ENCODE peak calls at places on chromosomes 4 and X, in eight cellular contexts. M is HCT116, K is K562, U is SK-N-SH, T is HL-60, J is GM23338, B is GM12878, I is HepG2. L is an unnamed sample.
A peak's percentile ranks its signal among the peaks of the same experiment; 100 is the strongest.

GRCh38 chr4:78477276-78477675 is 74.3 kb upstream of the ANXA3 start:
- DNase-seq in J (no peak), U (no peak), M (no peak), K (no peak), T (no peak), I (no peak), B (no peak), L (no peak)

GRCh38 chr4:156971168-156971601 is 414 bp downstream of the PDGFC start:
- DNase-seq in K (no peak), I (no peak), T (no peak), M (no peak), J (peak; percentile 47), B (no peak), U (peak; percentile 64), L (no peak)

GRCh38 chr4:52579602-52580272 is 79.4 kb downstream of the USP46 start:
- DNase-seq in U (no peak), I (no peak), T (no peak), K (no peak), B (no peak), J (no peak), M (no peak), L (no peak)

GRCh38 chr4:5996641-5997040 is 21.6 kb downstream of the C4orf50 start:
- DNase-seq in I (no peak), B (no peak), U (no peak), K (no peak), M (no peak), J (no peak), T (no peak), L (no peak)

GRCh38 chrX:145817299-145817665 is 347 bp upstream of the SLITRK2 start:
- DNase-seq in T (no peak), B (no peak), J (no peak), I (no peak), M (no peak), U (no peak), K (no peak), L (no peak)

GRCh38 chrX:48745222-48745621 is 16.3 kb upstream of the GLOD5 start:
- DNase-seq in T (no peak), J (no peak), K (no peak), U (no peak), M (no peak), I (no peak), B (no peak), L (no peak)

GRCh38 chrX:77771601-77772000 is 14.4 kb downstream of the ATRX start:
- DNase-seq in M (no peak), T (no peak), J (no peak), U (no peak), B (no peak), K (no peak), I (no peak), L (no peak)

GRCh38 chr4:73904491-73904890 is 35.3 kb downstream of the CXCL1 start:
- DNase-seq in T (no peak), M (no peak), J (no peak), I (no peak), B (no peak), K (peak; percentile 15), U (no peak), L (no peak)

GRCh38 chr4:54661686-54662085 is 3.9 kb downstream of the KIT start:
- DNase-seq in J (no peak), K (no peak), I (no peak), T (no peak), U (no peak), B (no peak), M (no peak), L (no peak)

GRCh38 chrX:140733766-140734342 is 24.3 kb downstream of the LINC00632 start:
- DNase-seq in K (peak; percentile 52), B (no peak), M (no peak), T (peak; percentile 34), J (peak; percentile 46), U (peak; percentile 46), I (peak; percentile 5), L (peak; percentile 55)

GRCh38 chrX:36898301-36898700 is 109.9 kb upstream of the FAM47C start:
- DNase-seq in I (peak; percentile 0), M (no peak), K (no peak), T (no peak), U (peak; percentile 3), J (peak; percentile 32), B (no peak), L (no peak)

GRCh38 chr4:8383016-8383415 is 57.5 kb downstream of the ACOX3 start:
- DNase-seq in U (no peak), M (no peak), I (no peak), K (no peak), B (no peak), J (no peak), T (no peak), L (no peak)

GRCh38 chrX:30039768-30040167 is 175.6 kb upstream of the MAGEB2 start:
- DNase-seq in M (no peak), B (no peak), U (no peak), J (no peak), I (no peak), K (no peak), T (no peak), L (no peak)

GRCh38 chr4:153114771-153115321 is 89.4 kb upstream of the TRIM2 start:
- DNase-seq in M (peak; percentile 69), J (no peak), T (no peak), B (no peak), I (no peak), U (no peak), K (no peak), L (peak; percentile 30)

GRCh38 chr4:72767903-72768817 is 199.1 kb upstream of the ADAMTS3 start:
- DNase-seq in J (no peak), U (peak; percentile 7), K (no peak), M (no peak), I (no peak), B (no peak), T (no peak), L (no peak)

GRCh38 chr4:116925900-116926457 is 159.4 kb downstream of the TRAM1L1 start:
- DNase-seq in K (no peak), T (no peak), U (peak; percentile 69), I (no peak), M (no peak), B (no peak), J (peak; percentile 79), L (no peak)
- H3K4me3 ChIP-seq in K (no peak overlapping the region), T (no peak overlapping the region), U (peak overlapping the region; percentile 41), I (no peak overlapping the region), M (no peak overlapping the region), B (no peak overlapping the region), J (peak overlapping the region; percentile 59), L (no peak overlapping the region)

DNA sequence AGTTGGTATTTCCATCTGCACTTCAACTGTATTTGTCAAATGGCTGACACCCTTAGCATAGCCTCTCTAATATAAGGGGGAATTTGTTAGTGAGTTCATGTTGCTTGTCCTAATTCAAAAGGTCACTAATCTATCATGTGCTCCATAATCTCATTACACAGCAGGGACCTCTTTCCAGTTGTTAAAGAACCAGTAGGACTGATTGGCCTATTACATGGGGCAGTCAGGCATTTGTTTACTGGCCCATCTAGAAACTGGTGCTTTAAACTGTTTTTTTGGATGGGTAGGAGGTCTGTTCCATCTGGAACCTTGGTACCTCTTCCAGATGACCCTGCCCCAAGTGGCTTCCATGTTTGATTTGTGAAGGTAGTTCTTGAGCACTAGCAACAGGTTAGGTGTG is 11.4 kb downstream of the ANK2 start:
- DNase-seq in T (no peak), K (no peak), B (no peak), U (no peak), M (no peak), J (no peak), I (no peak), L (no peak)
- TF ChIP-seq REST in T (no peak), K (no peak), B (no peak), U (no peak), M (no peak), J (no peak), I (no peak), L (no peak)

GRCh38 chrX:137166591-137166990 is 132.8 kb upstream of the GPR101 start:
- DNase-seq in K (peak; percentile 15), M (no peak), B (no peak), U (peak; percentile 8), I (no peak), J (peak; percentile 49), T (no peak), L (no peak)

GRCh38 chrX:137171626-137172025 is 137.8 kb upstream of the GPR101 start:
- DNase-seq in K (no peak), U (no peak), M (no peak), T (no peak), B (no peak), I (no peak), J (no peak), L (no peak)
- TF ChIP-seq POLR2AphosphoS5 in K (no peak), U (no peak), M (no peak), T (no peak), B (no peak), I (no peak), J (no peak), L (no peak)

GRCh38 chrX:68942141-68942540 is 113.3 kb downstream of the EFNB1 start:
- DNase-seq in M (no peak), J (no peak), B (no peak), U (no peak), K (no peak), T (no peak), I (no peak), L (no peak)

GRCh38 chrX:68938244-68939004 is 109.6 kb downstream of the EFNB1 start:
- DNase-seq in B (no peak), I (no peak), J (no peak), K (no peak), T (no peak), M (no peak), U (no peak), L (no peak)

GRCh38 chrX:68941385-68941952 is 112.6 kb downstream of the EFNB1 start:
- DNase-seq in I (no peak), T (no peak), U (no peak), K (no peak), B (no peak), J (no peak), M (no peak), L (no peak)

GRCh38 chrX:68940601-68941000 is 111.8 kb downstream of the EFNB1 start:
- DNase-seq in U (no peak), K (no peak), J (no peak), I (no peak), B (no peak), M (no peak), T (no peak), L (no peak)

GRCh38 chrX:68939868-68940267 is 111.0 kb downstream of the EFNB1 start:
- DNase-seq in M (no peak), J (no peak), U (no peak), K (no peak), T (no peak), I (no peak), B (no peak), L (no peak)
- H3K4me3 ChIP-seq in M (no peak overlapping the region), J (no peak overlapping the region), U (no peak overlapping the region), K (no peak overlapping the region), T (no peak overlapping the region), I (no peak overlapping the region), B (no peak overlapping the region), L (no peak overlapping the region)

GRCh38 chrX:12118134-12118533 is 20.1 kb upstream of the FRMPD4 start:
- DNase-seq in T (no peak), I (no peak), K (no peak), J (no peak), B (no peak), U (no peak), M (no peak), L (no peak)
- TF ChIP-seq REST in T (no peak), I (no peak), K (no peak), J (no peak), B (no peak), U (no peak), M (no peak), L (no peak)

L was measured in Panc1.